ENCODE peak calls at places on chromosomes 12 and 14, in six cellular contexts. S, E, Y, G, T and I are unnamed samples.

GRCh38 chr12:113734503-113734902 is 231.6 kb downstream of the RBM19 start:
- DNase-seq in S (no peak), E (no peak), Y (no peak), G (no peak), T (no peak), I (no peak)

GRCh38 chr12:19965196-19966038 is 402.9 kb upstream of the PDE3A start:
- DNase-seq in S (no peak), E (no peak), Y (no peak), G (no peak), T (no peak), I (no peak)

GRCh38 chr14:58918066-58918465 is 270.4 kb upstream of the DAAM1 start:
- DNase-seq in S (no peak), E (no peak), Y (no peak), G (no peak), T (no peak), I (no peak)

GRCh38 chr12:32662665-32663064 is 16.4 kb upstream of the DNM1L start:
- DNase-seq in S (no peak), E (no peak), Y (no peak), G (no peak), T (no peak), I (no peak)

GRCh38 chr12:111838353-111838752 is 3.7 kb upstream of the MAPKAPK5 start:
- DNase-seq in S (no peak), E (no peak), Y (no peak), G (no peak), T (no peak), I (no peak)

GRCh38 chr12:3795096-3795799 is 42.3 kb upstream of the CRACR2A start:
- DNase-seq in S (no peak), E (no peak), Y (no peak), G (no peak), T (no peak), I (no peak)

GRCh38 chr14:93759781-93760307 is 28.4 kb downstream of the PRIMA1 start:
- DNase-seq in S (no peak), E (no peak), Y (no peak), G (no peak), T (no peak), I (peak; percentile 83)

GRCh38 chr12:30970559-30971202 is 44.1 kb downstream of the TSPAN11 start:
- DNase-seq in S (no peak), E (no peak), Y (no peak), G (no peak), T (no peak), I (no peak)

GRCh38 chr14:75981826-75982723 is at the start of gene TGFB3:
- DNase-seq in S (peak; percentile 93), E (peak; percentile 84), Y (peak; percentile 93), G (peak; percentile 58), T (peak; percentile 77), I (peak; percentile 90)

GRCh38 chr14:92503756-92504491 is 9.7 kb upstream of the RIN3 start:
- DNase-seq in S (no peak), E (no peak), Y (no peak), G (no peak), T (no peak), I (peak; percentile 51)

GRCh38 chr12:52222692-52223091 is 10.4 kb upstream of the KRT7 start:
- DNase-seq in S (peak; percentile 2), E (no peak), Y (no peak), G (no peak), T (no peak), I (peak; percentile 56)

GRCh38 chr14:103070971-103071542 is 13.0 kb upstream of the LBHD2 start:
- DNase-seq in S (peak; percentile 76), E (no peak), Y (peak; percentile 57), G (no peak), T (no peak), I (no peak)

GRCh38 chr12:88153959-88154358 is 11.9 kb downstream of the TMTC3 start:
- DNase-seq in S (no peak), E (no peak), Y (no peak), G (no peak), T (no peak), I (no peak)